ENCODE peak calls at places on chromosomes 12 and 14, in nine cellular contexts. One of them, this sample, is unnamed.

GRCh38 chr14:101554991-101555668 is 6.2 kb upstream of the DIO3 start:
- DNase-seq in cardiac fibroblast: no peak
- DNase-seq in GM23338: no peak
- DNase-seq in fibroblast of lung: no peak
- DNase-seq in mammary epithelial cell: no peak
- DNase-seq in SJCRH30: peak
- DNase-seq in AG10803: no peak
- DNase-seq in CD8-positive, alpha-beta memory T cell: no peak
- DNase-seq in naive thymus-derived CD4-positive, alpha-beta T cell: no peak
- DNase-seq in this sample: no peak

GRCh38 chr12:49904601-49905000 is 901 bp upstream of the FAIM2 start:
- DNase-seq in cardiac fibroblast: no peak
- DNase-seq in GM23338: no peak
- DNase-seq in fibroblast of lung: no peak
- DNase-seq in mammary epithelial cell: no peak
- DNase-seq in SJCRH30: no peak
- DNase-seq in AG10803: no peak
- DNase-seq in CD8-positive, alpha-beta memory T cell: no peak
- DNase-seq in naive thymus-derived CD4-positive, alpha-beta T cell: no peak
- DNase-seq in this sample: no peak

GRCh38 chr12:2412305-2412643 is 359.5 kb downstream of the CACNA1C start:
- DNase-seq in cardiac fibroblast: no peak
- DNase-seq in GM23338: no peak
- DNase-seq in fibroblast of lung: no peak
- DNase-seq in mammary epithelial cell: no peak
- DNase-seq in SJCRH30: no peak
- DNase-seq in AG10803: no peak
- DNase-seq in CD8-positive, alpha-beta memory T cell: no peak
- DNase-seq in naive thymus-derived CD4-positive, alpha-beta T cell: no peak
- DNase-seq in this sample: no peak

GRCh38 chr12:123063535-123063934 is 83.1 kb downstream of the ARL6IP4 start:
- DNase-seq in cardiac fibroblast: no peak
- DNase-seq in GM23338: peak
- DNase-seq in fibroblast of lung: no peak
- DNase-seq in mammary epithelial cell: no peak
- DNase-seq in SJCRH30: no peak
- DNase-seq in AG10803: no peak
- DNase-seq in CD8-positive, alpha-beta memory T cell: no peak
- DNase-seq in naive thymus-derived CD4-positive, alpha-beta T cell: no peak
- DNase-seq in this sample: peak

GRCh38 chr12:76020281-76020680 is 11.3 kb downstream of the PHLDA1 start:
- DNase-seq in cardiac fibroblast: peak
- DNase-seq in GM23338: no peak
- DNase-seq in fibroblast of lung: peak
- DNase-seq in mammary epithelial cell: peak
- DNase-seq in SJCRH30: no peak
- DNase-seq in AG10803: peak
- DNase-seq in CD8-positive, alpha-beta memory T cell: peak
- DNase-seq in naive thymus-derived CD4-positive, alpha-beta T cell: peak
- DNase-seq in this sample: peak

GRCh38 chr14:96582995-96583394 is 80.8 kb downstream of the PAPOLA start:
- DNase-seq in cardiac fibroblast: no peak
- DNase-seq in GM23338: no peak
- DNase-seq in fibroblast of lung: no peak
- DNase-seq in mammary epithelial cell: no peak
- DNase-seq in SJCRH30: no peak
- DNase-seq in AG10803: no peak
- DNase-seq in CD8-positive, alpha-beta memory T cell: no peak
- DNase-seq in naive thymus-derived CD4-positive, alpha-beta T cell: no peak
- DNase-seq in this sample: no peak

GRCh38 chr14:75877884-75878283 is 103.9 kb downstream of the TGFB3 start:
- DNase-seq in cardiac fibroblast: peak
- DNase-seq in GM23338: no peak
- DNase-seq in fibroblast of lung: peak
- DNase-seq in mammary epithelial cell: peak
- DNase-seq in SJCRH30: no peak
- DNase-seq in AG10803: peak
- DNase-seq in CD8-positive, alpha-beta memory T cell: no peak
- DNase-seq in naive thymus-derived CD4-positive, alpha-beta T cell: no peak
- DNase-seq in this sample: peak

GRCh38 chr12:56326533-56326932 is 7.3 kb downstream of the PAN2 start:
- DNase-seq in cardiac fibroblast: no peak
- DNase-seq in GM23338: no peak
- DNase-seq in fibroblast of lung: no peak
- DNase-seq in mammary epithelial cell: no peak
- DNase-seq in SJCRH30: no peak
- DNase-seq in AG10803: no peak
- DNase-seq in CD8-positive, alpha-beta memory T cell: no peak
- DNase-seq in naive thymus-derived CD4-positive, alpha-beta T cell: no peak
- DNase-seq in this sample: no peak

GRCh38 chr14:68520637-68521556 is 272.0 kb downstream of the ZFP36L1 start:
- DNase-seq in cardiac fibroblast: no peak
- DNase-seq in GM23338: peak
- DNase-seq in fibroblast of lung: peak
- DNase-seq in mammary epithelial cell: peak
- DNase-seq in SJCRH30: peak
- DNase-seq in AG10803: no peak
- DNase-seq in CD8-positive, alpha-beta memory T cell: no peak
- DNase-seq in naive thymus-derived CD4-positive, alpha-beta T cell: no peak
- DNase-seq in this sample: no peak

GRCh38 chr14:71060795-71061455 is 153.7 kb downstream of the PCNX1 start:
- DNase-seq in cardiac fibroblast: peak
- DNase-seq in GM23338: no peak
- DNase-seq in fibroblast of lung: peak
- DNase-seq in mammary epithelial cell: no peak
- DNase-seq in SJCRH30: no peak
- DNase-seq in AG10803: peak
- DNase-seq in CD8-positive, alpha-beta memory T cell: no peak
- DNase-seq in naive thymus-derived CD4-positive, alpha-beta T cell: no peak
- DNase-seq in this sample: no peak

GRCh38 chr12:76020731-76021672 is 10.6 kb downstream of the PHLDA1 start:
- DNase-seq in cardiac fibroblast: peak
- DNase-seq in GM23338: no peak
- DNase-seq in fibroblast of lung: peak
- DNase-seq in mammary epithelial cell: peak
- DNase-seq in SJCRH30: no peak
- DNase-seq in AG10803: peak
- DNase-seq in CD8-positive, alpha-beta memory T cell: peak
- DNase-seq in naive thymus-derived CD4-positive, alpha-beta T cell: no peak
- DNase-seq in this sample: peak

GRCh38 chr12:62676521-62677307 is 210.1 kb downstream of the MON2 start:
- DNase-seq in cardiac fibroblast: no peak
- DNase-seq in GM23338: no peak
- DNase-seq in fibroblast of lung: no peak
- DNase-seq in mammary epithelial cell: no peak
- DNase-seq in SJCRH30: no peak
- DNase-seq in AG10803: no peak
- DNase-seq in CD8-positive, alpha-beta memory T cell: no peak
- DNase-seq in naive thymus-derived CD4-positive, alpha-beta T cell: no peak
- DNase-seq in this sample: no peak

GRCh38 chr12:119375170-119375569 is 40.6 kb downstream of the CCDC60 start:
- DNase-seq in cardiac fibroblast: no peak
- DNase-seq in GM23338: no peak
- DNase-seq in fibroblast of lung: no peak
- DNase-seq in mammary epithelial cell: no peak
- DNase-seq in SJCRH30: no peak
- DNase-seq in AG10803: no peak
- DNase-seq in CD8-positive, alpha-beta memory T cell: no peak
- DNase-seq in naive thymus-derived CD4-positive, alpha-beta T cell: no peak
- DNase-seq in this sample: no peak

GRCh38 chr14:41167040-41167439 is 439.6 kb upstream of the LRFN5 start:
- DNase-seq in cardiac fibroblast: no peak
- DNase-seq in GM23338: peak
- DNase-seq in fibroblast of lung: no peak
- DNase-seq in mammary epithelial cell: no peak
- DNase-seq in SJCRH30: no peak
- DNase-seq in AG10803: no peak
- DNase-seq in CD8-positive, alpha-beta memory T cell: no peak
- DNase-seq in naive thymus-derived CD4-positive, alpha-beta T cell: no peak
- DNase-seq in this sample: no peak

GRCh38 chr14:87017335-87017734 is 975.6 kb downstream of the GALC start:
- DNase-seq in cardiac fibroblast: no peak
- DNase-seq in GM23338: peak
- DNase-seq in fibroblast of lung: no peak
- DNase-seq in mammary epithelial cell: no peak
- DNase-seq in SJCRH30: no peak
- DNase-seq in AG10803: no peak
- DNase-seq in CD8-positive, alpha-beta memory T cell: no peak
- DNase-seq in naive thymus-derived CD4-positive, alpha-beta T cell: no peak
- DNase-seq in this sample: no peak

GRCh38 chr12:66692986-66693385 is 14.1 kb upstream of the GRIP1 start:
- DNase-seq in cardiac fibroblast: no peak
- DNase-seq in GM23338: no peak
- DNase-seq in fibroblast of lung: no peak
- DNase-seq in mammary epithelial cell: no peak
- DNase-seq in SJCRH30: no peak
- DNase-seq in AG10803: no peak
- DNase-seq in CD8-positive, alpha-beta memory T cell: no peak
- DNase-seq in naive thymus-derived CD4-positive, alpha-beta T cell: no peak
- DNase-seq in this sample: no peak

GRCh38 chr12:28390716-28391452 is 200.6 kb downstream of the CCDC91 start:
- DNase-seq in cardiac fibroblast: peak
- DNase-seq in GM23338: no peak
- DNase-seq in fibroblast of lung: peak
- DNase-seq in mammary epithelial cell: no peak
- DNase-seq in SJCRH30: no peak
- DNase-seq in AG10803: peak
- DNase-seq in CD8-positive, alpha-beta memory T cell: no peak
- DNase-seq in naive thymus-derived CD4-positive, alpha-beta T cell: no peak
- DNase-seq in this sample: no peak

GRCh38 chr12:90234455-90234854 is 525.8 kb upstream of the ATP2B1 start:
- DNase-seq in cardiac fibroblast: peak
- DNase-seq in GM23338: no peak
- DNase-seq in fibroblast of lung: no peak
- DNase-seq in mammary epithelial cell: peak
- DNase-seq in SJCRH30: peak
- DNase-seq in AG10803: peak
- DNase-seq in CD8-positive, alpha-beta memory T cell: no peak
- DNase-seq in naive thymus-derived CD4-positive, alpha-beta T cell: no peak
- DNase-seq in this sample: no peak

GRCh38 chr14:101965145-101965531 is 765 bp downstream of the DYNC1H1 start:
- DNase-seq in cardiac fibroblast: peak
- DNase-seq in GM23338: peak
- DNase-seq in fibroblast of lung: peak
- DNase-seq in mammary epithelial cell: peak
- DNase-seq in SJCRH30: peak
- DNase-seq in AG10803: peak
- DNase-seq in CD8-positive, alpha-beta memory T cell: peak
- DNase-seq in naive thymus-derived CD4-positive, alpha-beta T cell: peak
- DNase-seq in this sample: no peak

GRCh38 chr12:116969615-116970575 is 59.1 kb downstream of the FBXW8 start:
- DNase-seq in cardiac fibroblast: peak
- DNase-seq in GM23338: peak
- DNase-seq in fibroblast of lung: peak
- DNase-seq in mammary epithelial cell: no peak
- DNase-seq in SJCRH30: no peak
- DNase-seq in AG10803: peak
- DNase-seq in CD8-positive, alpha-beta memory T cell: no peak
- DNase-seq in naive thymus-derived CD4-positive, alpha-beta T cell: no peak
- DNase-seq in this sample: no peak

GRCh38 chr12:40668095-40668494 is 24.1 kb upstream of the CNTN1 start:
- DNase-seq in cardiac fibroblast: no peak
- DNase-seq in GM23338: no peak
- DNase-seq in fibroblast of lung: no peak
- DNase-seq in mammary epithelial cell: no peak
- DNase-seq in SJCRH30: no peak
- DNase-seq in AG10803: no peak
- DNase-seq in CD8-positive, alpha-beta memory T cell: no peak
- DNase-seq in naive thymus-derived CD4-positive, alpha-beta T cell: no peak
- DNase-seq in this sample: no peak
- H3K4me3 ChIP-seq in cardiac fibroblast: no peak
- H3K4me3 ChIP-seq in GM23338: no peak
- H3K4me3 ChIP-seq in fibroblast of lung: no peak
- H3K4me3 ChIP-seq in mammary epithelial cell: no peak
- H3K4me3 ChIP-seq in SJCRH30: no peak
- H3K4me3 ChIP-seq in AG10803: no peak
- H3K4me3 ChIP-seq in CD8-positive, alpha-beta memory T cell: no peak
- H3K4me3 ChIP-seq in naive thymus-derived CD4-positive, alpha-beta T cell: no peak
- H3K4me3 ChIP-seq in this sample: no peak

GRCh38 chr14:104461676-104462443 is 117.7 kb upstream of the C14orf180 start:
- DNase-seq in cardiac fibroblast: no peak
- DNase-seq in GM23338: peak
- DNase-seq in fibroblast of lung: no peak
- DNase-seq in mammary epithelial cell: no peak
- DNase-seq in SJCRH30: no peak
- DNase-seq in AG10803: no peak
- DNase-seq in CD8-positive, alpha-beta memory T cell: no peak
- DNase-seq in naive thymus-derived CD4-positive, alpha-beta T cell: no peak
- DNase-seq in this sample: no peak
- H3K4me3 ChIP-seq in cardiac fibroblast: no peak
- H3K4me3 ChIP-seq in GM23338: peak
- H3K4me3 ChIP-seq in fibroblast of lung: no peak
- H3K4me3 ChIP-seq in mammary epithelial cell: no peak
- H3K4me3 ChIP-seq in SJCRH30: no peak
- H3K4me3 ChIP-seq in AG10803: no peak
- H3K4me3 ChIP-seq in CD8-positive, alpha-beta memory T cell: no peak
- H3K4me3 ChIP-seq in naive thymus-derived CD4-positive, alpha-beta T cell: no peak
- H3K4me3 ChIP-seq in this sample: no peak

GRCh38 chr12:82652071-82652470 is 34.6 kb upstream of the TMTC2 start:
- DNase-seq in cardiac fibroblast: no peak
- DNase-seq in GM23338: no peak
- DNase-seq in fibroblast of lung: no peak
- DNase-seq in mammary epithelial cell: no peak
- DNase-seq in SJCRH30: no peak
- DNase-seq in AG10803: no peak
- DNase-seq in CD8-positive, alpha-beta memory T cell: no peak
- DNase-seq in naive thymus-derived CD4-positive, alpha-beta T cell: no peak
- DNase-seq in this sample: no peak
- H3K4me3 ChIP-seq in cardiac fibroblast: no peak
- H3K4me3 ChIP-seq in GM23338: no peak
- H3K4me3 ChIP-seq in fibroblast of lung: no peak
- H3K4me3 ChIP-seq in mammary epithelial cell: no peak
- H3K4me3 ChIP-seq in SJCRH30: no peak
- H3K4me3 ChIP-seq in AG10803: no peak
- H3K4me3 ChIP-seq in CD8-positive, alpha-beta memory T cell: no peak
- H3K4me3 ChIP-seq in naive thymus-derived CD4-positive, alpha-beta T cell: no peak
- H3K4me3 ChIP-seq in this sample: no peak

GRCh38 chr12:53383258-53383657 is 3.3 kb downstream of the SP1 start:
- DNase-seq in cardiac fibroblast: no peak
- DNase-seq in GM23338: no peak
- DNase-seq in fibroblast of lung: no peak
- DNase-seq in mammary epithelial cell: no peak
- DNase-seq in SJCRH30: no peak
- DNase-seq in AG10803: no peak
- DNase-seq in CD8-positive, alpha-beta memory T cell: no peak
- DNase-seq in naive thymus-derived CD4-positive, alpha-beta T cell: no peak
- DNase-seq in this sample: no peak

GRCh38 chr12:53389702-53390101 is 9.7 kb downstream of the SP1 start:
- DNase-seq in cardiac fibroblast: no peak
- DNase-seq in GM23338: no peak
- DNase-seq in fibroblast of lung: no peak
- DNase-seq in mammary epithelial cell: no peak
- DNase-seq in SJCRH30: no peak
- DNase-seq in AG10803: no peak
- DNase-seq in CD8-positive, alpha-beta memory T cell: no peak
- DNase-seq in naive thymus-derived CD4-positive, alpha-beta T cell: no peak
- DNase-seq in this sample: no peak

GRCh38 chr12:53391667-53392244 is 11.8 kb downstream of the SP1 start:
- DNase-seq in cardiac fibroblast: no peak
- DNase-seq in GM23338: no peak
- DNase-seq in fibroblast of lung: no peak
- DNase-seq in mammary epithelial cell: no peak
- DNase-seq in SJCRH30: no peak
- DNase-seq in AG10803: peak
- DNase-seq in CD8-positive, alpha-beta memory T cell: no peak
- DNase-seq in naive thymus-derived CD4-positive, alpha-beta T cell: no peak
- DNase-seq in this sample: no peak

GRCh38 chr12:53388932-53389331 is 9.0 kb downstream of the SP1 start:
- DNase-seq in cardiac fibroblast: no peak
- DNase-seq in GM23338: no peak
- DNase-seq in fibroblast of lung: no peak
- DNase-seq in mammary epithelial cell: no peak
- DNase-seq in SJCRH30: no peak
- DNase-seq in AG10803: no peak
- DNase-seq in CD8-positive, alpha-beta memory T cell: no peak
- DNase-seq in naive thymus-derived CD4-positive, alpha-beta T cell: no peak
- DNase-seq in this sample: no peak
- H3K4me3 ChIP-seq in cardiac fibroblast: no peak
- H3K4me3 ChIP-seq in GM23338: no peak
- H3K4me3 ChIP-seq in fibroblast of lung: peak
- H3K4me3 ChIP-seq in mammary epithelial cell: no peak
- H3K4me3 ChIP-seq in SJCRH30: no peak
- H3K4me3 ChIP-seq in AG10803: no peak
- H3K4me3 ChIP-seq in CD8-positive, alpha-beta memory T cell: no peak
- H3K4me3 ChIP-seq in naive thymus-derived CD4-positive, alpha-beta T cell: no peak
- H3K4me3 ChIP-seq in this sample: no peak

This sample was measured in Jurkat, Clone E6-1.